ENCODE peak calls at places on chromosomes 5 and 9, in six cellular contexts. A, B, G, R, U and I are unnamed samples. For H3K4me1 and H3K36me3, the result is how much of the 10 kb centered on the place peaks cover.

GRCh38 chr9:113828211-113828610 is 47.9 kb upstream of the ZNF618 start:
- DNase-seq in A (no peak), B (no peak), G (no peak), R (no peak), U (peak), I (no peak)

GRCh38 chr9:120730661-120731514 is 16.6 kb upstream of the MEGF9 start:
- DNase-seq in A (no peak), B (peak), G (no peak), R (no peak), U (peak), I (peak)

GRCh38 chr9:89879276-89879675 is 274.5 kb downstream of the GADD45G start:
- DNase-seq in A (no peak), B (no peak), G (peak), R (no peak), U (no peak), I (peak)

GRCh38 chr9:33170464-33171156 is 3.5 kb upstream of the B4GALT1 start:
- DNase-seq in A (no peak), B (no peak), G (peak), R (no peak), U (peak), I (peak)

GRCh38 chr5:160233215-160233614 is 3.9 kb downstream of the FABP6 start:
- DNase-seq in A (no peak), B (no peak), G (no peak), R (no peak), U (no peak), I (no peak)

GRCh38 chr5:154385236-154385512 is 60.6 kb upstream of the SAP30L start:
- DNase-seq in A (no peak), B (no peak), G (no peak), R (no peak), U (no peak), I (no peak)

GRCh38 chr9:85741112-85741874 is 461 bp downstream of the AGTPBP1 start:
- DNase-seq in A (no peak), B (no peak), G (peak), R (no peak), U (peak), I (peak)

GRCh38 chr9:35277649-35278359 is 116.0 kb downstream of the UNC13B start:
- DNase-seq in A (no peak), B (no peak), G (no peak), R (no peak), U (peak), I (peak)

GRCh38 chr5:113084402-113085083 is 107.9 kb downstream of the DCP2 start:
- DNase-seq in A (no peak), B (no peak), G (no peak), R (no peak), U (no peak), I (no peak)

GRCh38 chr5:42242210-42242609 is 181.0 kb upstream of the GHR start:
- DNase-seq in A (no peak), B (no peak), G (no peak), R (no peak), U (peak), I (no peak)

GRCh38 chr9:82961504-82962125 is 101.3 kb downstream of the RASEF start:
- DNase-seq in A (no peak), B (peak), G (peak), R (peak), U (peak), I (peak)

GRCh38 chr9:126436545-126437269 is 110.1 kb downstream of the MVB12B start:
- DNase-seq in A (no peak), B (no peak), G (no peak), R (no peak), U (no peak), I (no peak)

GRCh38 chr5:177005619-177006264 is 837 bp downstream of the UIMC1 start:
- DNase-seq in A (no peak), B (peak), G (peak), R (no peak), U (peak), I (peak)

GRCh38 chr5:173901705-173902104 is 13.6 kb downstream of the CPEB4 start:
- DNase-seq in A (no peak), B (no peak), G (no peak), R (no peak), U (no peak), I (no peak)

DNA sequence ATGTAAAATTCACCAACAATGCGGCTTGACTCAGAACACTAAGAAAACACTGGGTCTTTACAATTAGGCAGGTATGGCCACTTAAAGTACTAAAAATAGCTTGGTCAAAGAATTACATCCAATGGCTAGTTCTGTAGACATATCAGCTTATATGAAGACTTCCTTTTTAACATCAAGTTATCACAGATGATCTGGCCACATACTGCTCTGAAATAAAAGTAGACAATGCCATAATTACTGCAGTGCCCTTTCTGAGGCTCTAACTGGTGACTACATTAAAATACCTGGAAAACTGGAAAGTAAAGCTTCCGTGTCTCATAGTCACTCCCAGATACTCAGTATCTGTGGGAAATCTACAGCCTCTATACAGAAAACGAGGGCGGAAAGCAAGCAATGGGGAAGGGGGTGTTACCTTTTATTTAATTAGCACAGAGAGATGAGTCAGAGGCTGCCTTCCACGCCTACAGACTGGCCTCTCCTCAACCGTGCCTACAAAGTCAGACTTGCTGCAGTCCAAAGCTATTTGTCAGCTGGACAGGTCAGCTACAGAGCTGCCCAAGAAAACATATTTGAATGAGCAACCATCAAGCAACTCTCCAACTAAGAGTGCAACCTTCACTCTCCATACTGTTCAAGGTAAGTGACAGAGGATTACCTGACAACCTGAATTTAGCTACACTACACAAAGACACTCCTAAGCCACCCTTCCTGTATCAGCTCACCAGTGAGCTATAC is 8.7 kb downstream of the SERINC5 start:
- DNase-seq in A (no peak), B (peak), G (peak), R (no peak), U (peak), I (peak)
- H3K4me1 ChIP-seq in A (half or more), B (half or more), G (half or more), R (under half), U (under half), I (under half)

GRCh38 chr9:95036676-95037075 is 280.8 kb downstream of the FANCC start:
- DNase-seq in A (no peak), B (no peak), G (no peak), R (no peak), U (no peak), I (no peak)

GRCh38 chr9:95040106-95040505 is 277.4 kb downstream of the FANCC start:
- DNase-seq in A (no peak), B (no peak), G (no peak), R (no peak), U (no peak), I (no peak)

GRCh38 chr9:95035846-95036245 is 281.7 kb downstream of the FANCC start:
- DNase-seq in A (no peak), B (no peak), G (no peak), R (no peak), U (no peak), I (no peak)

GRCh38 chr9:95037789-95038521 is 279.6 kb downstream of the FANCC start:
- DNase-seq in A (no peak), B (peak), G (no peak), R (no peak), U (no peak), I (no peak)

GRCh38 chr9:95038666-95039065 is 278.8 kb downstream of the FANCC start:
- DNase-seq in A (no peak), B (no peak), G (no peak), R (no peak), U (no peak), I (no peak)
- H3K27ac ChIP-seq in A (peak), B (no peak), G (no peak), R (no peak), U (no peak), I (no peak)

GRCh38 chr5:84685121-84685520 is 300.4 kb upstream of the EDIL3 start:
- DNase-seq in A (no peak), B (no peak), G (no peak), R (no peak), U (no peak), I (no peak)
- H3K36me3 ChIP-seq in A (under half), B (under half), G (under half), R (under half), U (under half), I (under half)

GRCh38 chr9:111839981-111840380 is 45.2 kb upstream of the SHOC1 start:
- DNase-seq in A (no peak), B (no peak), G (no peak), R (no peak), U (peak), I (no peak)

GRCh38 chr9:111843971-111844370 is 49.2 kb upstream of the SHOC1 start:
- DNase-seq in A (no peak), B (peak), G (no peak), R (no peak), U (no peak), I (no peak)

GRCh38 chr9:111842313-111842712 is 47.6 kb upstream of the SHOC1 start:
- DNase-seq in A (no peak), B (no peak), G (peak), R (no peak), U (peak), I (peak)

GRCh38 chr9:111838439-111838838 is 43.7 kb upstream of the SHOC1 start:
- DNase-seq in A (no peak), B (no peak), G (no peak), R (no peak), U (no peak), I (no peak)

DNA sequence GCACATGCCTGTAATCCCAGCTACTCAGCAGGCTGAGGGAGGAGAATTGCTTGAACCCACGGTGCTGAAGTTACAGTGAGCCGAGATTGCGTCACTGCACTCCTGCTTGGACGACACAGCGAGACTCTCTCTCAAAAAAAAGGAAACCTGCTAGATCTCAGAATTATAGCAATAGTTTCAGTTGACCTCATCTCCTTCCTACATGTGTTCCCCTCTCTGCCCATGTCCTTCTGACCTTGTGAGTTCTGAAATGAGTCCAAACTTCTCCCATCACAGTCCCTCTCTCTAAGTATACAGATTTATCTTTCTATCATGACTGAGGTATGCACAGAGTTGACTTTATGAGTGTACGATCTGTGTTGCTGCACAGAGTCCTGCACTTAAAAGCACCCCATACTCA is 44.6 kb upstream of the SHOC1 start:
- DNase-seq in A (no peak), B (no peak), G (peak), R (no peak), U (peak), I (no peak)
- H3K4me1 ChIP-seq in A (half or more), B (under half), G (under half), R (under half), U (under half), I (under half)

DNA sequence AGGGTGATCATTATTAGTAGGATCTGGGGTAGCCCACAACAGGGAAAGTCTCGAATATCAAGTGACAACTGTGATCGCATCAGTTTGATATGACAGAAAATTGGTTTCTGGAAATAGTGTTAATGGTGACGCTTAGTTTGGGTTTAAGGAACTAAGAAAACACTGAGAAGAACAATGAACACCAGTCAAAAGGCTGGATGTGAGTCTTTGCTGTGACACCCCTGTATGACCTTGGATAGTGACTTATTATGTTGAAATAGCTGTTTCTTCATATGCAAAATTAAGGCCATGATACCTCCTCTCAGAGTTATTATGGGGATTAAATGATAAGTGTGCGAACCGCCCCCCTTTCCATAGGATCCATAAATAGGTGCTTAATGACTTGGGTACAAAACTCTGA is 917 bp downstream of the DNAJC25 start:
- DNase-seq in A (no peak), B (no peak), G (no peak), R (no peak), U (peak), I (peak)
- H3K27ac ChIP-seq in A (peak), B (peak), G (peak), R (no peak), U (peak), I (peak)

DNA sequence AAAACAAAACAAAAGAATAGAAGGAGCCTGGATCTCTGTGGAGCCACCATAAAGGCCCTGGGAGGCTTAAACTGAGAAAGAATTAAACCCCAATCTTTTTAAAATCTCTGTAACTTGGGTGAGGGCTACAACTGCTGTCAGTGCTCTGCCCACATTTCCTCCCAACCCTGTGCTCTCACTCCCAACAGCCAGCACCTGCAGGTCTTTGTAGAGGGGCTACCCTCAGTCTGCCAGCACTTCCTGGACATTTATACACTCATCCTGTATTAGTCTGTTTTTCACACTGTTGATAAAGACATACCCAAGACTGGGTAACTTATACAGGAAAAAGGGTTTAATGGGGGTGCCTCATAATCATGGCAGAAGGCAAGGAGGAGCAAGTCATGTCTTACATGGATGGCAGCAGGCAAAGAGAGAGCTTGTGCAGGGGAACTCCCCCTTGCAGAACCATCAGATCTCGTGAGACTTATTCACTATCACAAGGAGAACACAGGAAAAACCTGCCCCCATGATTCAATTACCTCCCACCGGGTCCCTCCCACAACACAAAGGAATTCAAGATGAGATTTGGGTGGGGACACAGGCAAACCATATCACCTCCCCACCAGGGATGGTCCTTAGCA is 47.4 kb downstream of the SCAI start:
- DNase-seq in A (no peak), B (no peak), G (no peak), R (no peak), U (no peak), I (no peak)
- H3K36me3 ChIP-seq in A (under half), B (under half), G (under half), R (under half), U (under half), I (under half)

DNA sequence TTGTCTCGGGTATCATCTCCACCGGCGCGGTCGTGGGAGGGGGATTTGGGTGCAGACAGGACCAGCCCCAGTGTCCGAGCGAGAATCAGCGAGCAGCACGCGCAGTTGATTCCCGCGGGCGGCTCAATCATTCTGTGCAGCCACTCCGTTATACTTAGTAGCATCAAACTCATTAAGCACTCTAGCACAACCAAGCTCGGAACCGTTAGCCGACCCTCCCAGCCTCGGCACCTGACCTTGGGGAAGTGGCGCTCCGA is 195 bp downstream of the KYAT1 start:
- DNase-seq in A (no peak), B (no peak), G (no peak), R (no peak), U (no peak), I (no peak)
- H3K4me1 ChIP-seq in A (half or more), B (under half), G (under half), R (under half), U (under half), I (under half)